ENCODE peak calls at places on chromosomes 3 and 15, in ten cellular contexts. One of them, this sample, is unnamed.

GRCh38 chr3:53780171-53780570 is 66.0 kb downstream of the CHDH start:
- DNase-seq in neural crest cell: no peak
- DNase-seq in endothelial cell: no peak
- DNase-seq in BE2C: no peak
- DNase-seq in cardiac fibroblast: no peak
- DNase-seq in HFF-Myc: no peak
- DNase-seq in transverse colon: no peak
- DNase-seq in HL-60: no peak
- DNase-seq in stomach: no peak
- DNase-seq in glutamatergic neuron: no peak
- DNase-seq in this sample: no peak

GRCh38 chr3:33438871-33439270 is 1.3 kb downstream of the UBP1 start:
- DNase-seq in BE2C: no peak
- DNase-seq in neural crest cell: no peak
- DNase-seq in glutamatergic neuron: no peak
- DNase-seq in transverse colon: no peak
- DNase-seq in HL-60: no peak
- DNase-seq in cardiac fibroblast: peak; percentile 34
- DNase-seq in HFF-Myc: no peak
- DNase-seq in endothelial cell: no peak
- DNase-seq in stomach: no peak
- DNase-seq in this sample: no peak

GRCh38 chr3:195204360-195205166 is 66.4 kb downstream of the XXYLT1 start:
- DNase-seq in cardiac fibroblast: peak; percentile 48
- DNase-seq in neural crest cell: no peak
- DNase-seq in HFF-Myc: no peak
- DNase-seq in transverse colon: no peak
- DNase-seq in glutamatergic neuron: no peak
- DNase-seq in BE2C: peak; percentile 59
- DNase-seq in HL-60: no peak
- DNase-seq in endothelial cell: no peak
- DNase-seq in stomach: peak; percentile 24
- DNase-seq in this sample: peak; percentile 53

GRCh38 chr3:15317164-15317477 is 15.3 kb downstream of the SH3BP5 start:
- DNase-seq in glutamatergic neuron: no peak
- DNase-seq in neural crest cell: no peak
- DNase-seq in stomach: no peak
- DNase-seq in endothelial cell: no peak
- DNase-seq in cardiac fibroblast: peak; percentile 17
- DNase-seq in HFF-Myc: no peak
- DNase-seq in HL-60: no peak
- DNase-seq in BE2C: no peak
- DNase-seq in transverse colon: no peak
- DNase-seq in this sample: no peak

GRCh38 chr15:80579611-80580010 is 115.5 kb upstream of the ABHD17C start:
- DNase-seq in endothelial cell: no peak
- DNase-seq in transverse colon: no peak
- DNase-seq in BE2C: no peak
- DNase-seq in stomach: no peak
- DNase-seq in cardiac fibroblast: no peak
- DNase-seq in HL-60: no peak
- DNase-seq in HFF-Myc: no peak
- DNase-seq in neural crest cell: no peak
- DNase-seq in glutamatergic neuron: no peak
- DNase-seq in this sample: no peak

GRCh38 chr15:29050870-29051269 is 165.1 kb downstream of the APBA2 start:
- DNase-seq in glutamatergic neuron: no peak
- DNase-seq in HFF-Myc: peak; percentile 70
- DNase-seq in transverse colon: no peak
- DNase-seq in cardiac fibroblast: peak; percentile 39
- DNase-seq in BE2C: no peak
- DNase-seq in stomach: no peak
- DNase-seq in endothelial cell: no peak
- DNase-seq in neural crest cell: no peak
- DNase-seq in HL-60: no peak
- DNase-seq in this sample: no peak

GRCh38 chr3:126487151-126487771 is 11.6 kb upstream of the ZXDC start:
- DNase-seq in HL-60: peak; percentile 70
- DNase-seq in endothelial cell: peak; percentile 54
- DNase-seq in neural crest cell: no peak
- DNase-seq in cardiac fibroblast: peak; percentile 31
- DNase-seq in HFF-Myc: no peak
- DNase-seq in transverse colon: no peak
- DNase-seq in glutamatergic neuron: peak; percentile 57
- DNase-seq in BE2C: no peak
- DNase-seq in stomach: no peak
- DNase-seq in this sample: peak; percentile 30

GRCh38 chr15:96360581-96361308 is 30.2 kb downstream of the NR2F2 start:
- DNase-seq in neural crest cell: no peak
- DNase-seq in stomach: peak; percentile 49
- DNase-seq in BE2C: no peak
- DNase-seq in endothelial cell: no peak
- DNase-seq in HL-60: no peak
- DNase-seq in glutamatergic neuron: no peak
- DNase-seq in HFF-Myc: no peak
- DNase-seq in cardiac fibroblast: no peak
- DNase-seq in transverse colon: no peak
- DNase-seq in this sample: peak; percentile 60

GRCh38 chr3:137121704-137122314 is 164.0 kb downstream of the IL20RB start:
- DNase-seq in HFF-Myc: no peak
- DNase-seq in transverse colon: peak; percentile 10
- DNase-seq in BE2C: peak; percentile 44
- DNase-seq in cardiac fibroblast: peak; percentile 63
- DNase-seq in HL-60: peak; percentile 48
- DNase-seq in stomach: no peak
- DNase-seq in glutamatergic neuron: peak; percentile 42
- DNase-seq in endothelial cell: peak; percentile 37
- DNase-seq in neural crest cell: peak; percentile 22
- DNase-seq in this sample: peak; percentile 35

DNA sequence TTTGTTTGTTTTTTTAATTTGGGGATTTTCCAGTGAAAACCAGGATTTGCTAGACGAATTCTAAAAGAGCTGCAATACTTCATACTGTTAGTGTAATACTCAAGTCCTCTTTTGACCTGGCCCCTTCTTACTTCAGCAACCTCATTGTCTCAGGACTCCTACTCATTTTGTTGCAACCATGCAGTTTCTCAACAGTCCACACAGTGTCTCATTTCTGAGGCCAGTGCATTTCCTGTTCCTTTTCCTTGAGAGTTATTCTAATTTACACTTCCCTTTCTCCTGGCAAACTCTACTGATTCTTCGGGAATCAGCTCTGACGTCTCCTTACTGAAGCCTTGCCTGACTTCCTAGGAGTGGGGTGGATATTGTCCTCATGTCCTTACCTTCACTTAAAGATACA is 35.6 kb downstream of the NSUN3 start:
- DNase-seq in glutamatergic neuron: no peak
- DNase-seq in cardiac fibroblast: peak; percentile 79
- DNase-seq in neural crest cell: no peak
- DNase-seq in stomach: no peak
- DNase-seq in transverse colon: no peak
- DNase-seq in HFF-Myc: no peak
- DNase-seq in endothelial cell: peak; percentile 9
- DNase-seq in BE2C: no peak
- DNase-seq in HL-60: peak; percentile 85
- DNase-seq in this sample: no peak
- TF ChIP-seq CTCF in glutamatergic neuron: no peak
- TF ChIP-seq CTCF in cardiac fibroblast: no peak
- TF ChIP-seq CTCF in neural crest cell: no peak
- TF ChIP-seq CTCF in stomach: no peak
- TF ChIP-seq CTCF in transverse colon: no peak
- TF ChIP-seq CTCF in HFF-Myc: no peak
- TF ChIP-seq CTCF in endothelial cell: no peak
- TF ChIP-seq CTCF in BE2C: peak; percentile 9
- TF ChIP-seq CTCF in HL-60: no peak
- TF ChIP-seq CTCF in this sample: no peak

GRCh38 chr3:158846803-158847465 is 45.1 kb downstream of the MFSD1 start:
- DNase-seq in endothelial cell: no peak
- DNase-seq in transverse colon: no peak
- DNase-seq in HL-60: no peak
- DNase-seq in cardiac fibroblast: no peak
- DNase-seq in glutamatergic neuron: no peak
- DNase-seq in HFF-Myc: no peak
- DNase-seq in stomach: no peak
- DNase-seq in neural crest cell: no peak
- DNase-seq in BE2C: no peak
- DNase-seq in this sample: no peak
- TF ChIP-seq CTCF in endothelial cell: no peak
- TF ChIP-seq CTCF in transverse colon: no peak
- TF ChIP-seq CTCF in HL-60: no peak
- TF ChIP-seq CTCF in cardiac fibroblast: no peak
- TF ChIP-seq CTCF in glutamatergic neuron: no peak
- TF ChIP-seq CTCF in HFF-Myc: no peak
- TF ChIP-seq CTCF in stomach: no peak
- TF ChIP-seq CTCF in neural crest cell: no peak
- TF ChIP-seq CTCF in BE2C: no peak
- TF ChIP-seq CTCF in this sample: no peak

DNA sequence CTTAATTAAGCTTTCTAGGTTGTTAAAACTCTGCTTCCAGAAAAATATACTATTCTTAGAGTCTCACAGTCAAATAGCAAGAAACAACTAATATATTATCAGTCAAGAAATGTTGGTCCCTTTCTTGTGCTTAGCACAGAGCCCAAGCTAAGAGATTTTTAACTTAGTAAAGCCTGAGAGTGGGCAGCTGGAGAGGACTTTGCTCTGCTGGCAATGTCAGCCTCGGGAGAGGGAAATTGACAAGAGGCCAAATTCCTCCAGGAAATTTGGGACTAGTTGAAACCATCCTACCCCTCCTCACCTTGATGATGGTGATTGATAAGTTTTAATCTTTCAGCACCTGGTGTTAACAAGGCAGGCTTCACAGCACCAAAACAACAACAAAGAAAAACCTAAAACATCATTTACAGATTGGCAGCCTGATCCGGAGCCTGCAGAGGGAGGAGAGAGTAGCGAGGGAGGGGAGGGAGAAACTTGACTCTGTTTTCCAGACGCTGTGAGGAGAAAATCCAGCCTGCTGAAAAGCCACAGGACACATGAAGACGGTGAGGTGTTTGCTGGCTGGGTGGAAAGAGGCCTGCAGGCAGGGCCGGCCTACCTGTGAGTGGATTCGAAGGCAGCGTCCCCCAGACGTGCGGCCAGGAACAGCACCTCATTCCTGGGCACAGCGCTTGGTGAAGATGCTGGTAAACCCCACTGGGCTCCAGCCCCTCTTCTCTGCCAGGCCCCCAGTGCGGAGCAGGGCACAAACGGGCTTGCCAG is 150.9 kb downstream of the LRRC28 start:
- DNase-seq in HL-60: no peak
- DNase-seq in HFF-Myc: no peak
- DNase-seq in endothelial cell: no peak
- DNase-seq in transverse colon: no peak
- DNase-seq in cardiac fibroblast: no peak
- DNase-seq in neural crest cell: no peak
- DNase-seq in stomach: no peak
- DNase-seq in glutamatergic neuron: no peak
- DNase-seq in BE2C: no peak
- DNase-seq in this sample: no peak
- TF ChIP-seq CTCF in HL-60: no peak
- TF ChIP-seq CTCF in HFF-Myc: no peak
- TF ChIP-seq CTCF in endothelial cell: no peak
- TF ChIP-seq CTCF in transverse colon: no peak
- TF ChIP-seq CTCF in cardiac fibroblast: no peak
- TF ChIP-seq CTCF in neural crest cell: no peak
- TF ChIP-seq CTCF in stomach: no peak
- TF ChIP-seq CTCF in glutamatergic neuron: no peak
- TF ChIP-seq CTCF in BE2C: no peak
- TF ChIP-seq CTCF in this sample: no peak

GRCh38 chr3:100087203-100087602 is 27.1 kb downstream of the FILIP1L start:
- DNase-seq in BE2C: no peak
- DNase-seq in neural crest cell: no peak
- DNase-seq in glutamatergic neuron: no peak
- DNase-seq in transverse colon: no peak
- DNase-seq in cardiac fibroblast: peak; percentile 77
- DNase-seq in endothelial cell: no peak
- DNase-seq in HFF-Myc: no peak
- DNase-seq in stomach: no peak
- DNase-seq in HL-60: no peak
- DNase-seq in this sample: no peak

GRCh38 chr3:100086401-100086800 is 27.9 kb downstream of the FILIP1L start:
- DNase-seq in cardiac fibroblast: no peak
- DNase-seq in HL-60: no peak
- DNase-seq in neural crest cell: no peak
- DNase-seq in HFF-Myc: no peak
- DNase-seq in BE2C: no peak
- DNase-seq in endothelial cell: no peak
- DNase-seq in glutamatergic neuron: no peak
- DNase-seq in transverse colon: no peak
- DNase-seq in stomach: no peak
- DNase-seq in this sample: no peak

GRCh38 chr3:100090669-100091005 is 23.7 kb downstream of the FILIP1L start:
- DNase-seq in glutamatergic neuron: no peak
- DNase-seq in stomach: no peak
- DNase-seq in neural crest cell: no peak
- DNase-seq in transverse colon: no peak
- DNase-seq in HL-60: no peak
- DNase-seq in cardiac fibroblast: no peak
- DNase-seq in endothelial cell: no peak
- DNase-seq in HFF-Myc: no peak
- DNase-seq in BE2C: no peak
- DNase-seq in this sample: no peak

GRCh38 chr3:100088735-100089368 is 25.4 kb downstream of the FILIP1L start:
- DNase-seq in HFF-Myc: no peak
- DNase-seq in BE2C: no peak
- DNase-seq in neural crest cell: no peak
- DNase-seq in glutamatergic neuron: no peak
- DNase-seq in HL-60: no peak
- DNase-seq in stomach: no peak
- DNase-seq in endothelial cell: no peak
- DNase-seq in transverse colon: no peak
- DNase-seq in cardiac fibroblast: peak; percentile 32
- DNase-seq in this sample: no peak

DNA sequence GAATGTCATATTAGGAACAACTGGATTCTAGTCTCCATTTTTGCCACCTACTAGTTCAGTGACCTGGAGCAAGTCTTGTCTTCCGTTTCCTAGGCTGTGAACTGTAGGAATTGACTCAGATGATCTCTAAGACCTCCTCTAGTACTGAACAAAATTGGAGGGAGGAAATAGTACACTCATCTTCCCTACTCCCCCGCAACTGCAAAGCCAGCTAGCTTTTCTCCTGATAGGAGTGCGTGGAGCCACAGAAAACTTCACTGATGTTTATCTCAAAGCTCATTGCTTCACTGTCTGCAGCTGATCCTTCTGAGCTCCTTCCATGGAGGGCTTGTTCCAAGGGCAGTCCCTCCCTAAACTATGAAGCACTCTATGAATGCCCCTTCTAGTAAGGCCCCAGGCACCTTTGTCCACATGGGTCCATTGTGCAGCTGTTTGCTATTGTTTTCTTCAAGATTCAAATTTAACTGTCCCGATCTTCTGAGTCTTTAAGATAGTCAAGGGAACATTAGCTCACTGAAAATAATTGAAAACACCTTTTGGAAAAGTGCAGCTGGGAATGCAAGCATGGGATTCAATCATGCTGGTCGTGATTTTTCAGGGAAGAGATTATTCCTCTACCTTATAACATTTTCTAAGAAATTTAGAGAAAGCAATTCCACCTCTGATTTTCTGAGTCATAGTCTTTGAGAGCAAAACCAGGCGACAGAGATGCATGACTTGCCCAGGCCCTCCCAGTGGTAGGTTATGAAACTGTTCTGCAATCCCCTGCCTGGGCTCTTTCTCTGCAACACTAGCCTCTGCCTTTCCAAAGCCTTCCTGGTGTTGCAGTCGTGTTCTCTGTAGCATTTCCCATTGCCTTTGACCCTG is 24.3 kb downstream of the FILIP1L start:
- DNase-seq in HFF-Myc: peak; percentile 57
- DNase-seq in cardiac fibroblast: peak; percentile 74
- DNase-seq in HL-60: peak; percentile 90
- DNase-seq in endothelial cell: peak; percentile 16
- DNase-seq in transverse colon: no peak
- DNase-seq in BE2C: peak; percentile 49
- DNase-seq in neural crest cell: peak; percentile 15
- DNase-seq in glutamatergic neuron: peak; percentile 19
- DNase-seq in stomach: no peak
- DNase-seq in this sample: no peak
- TF ChIP-seq CTCF in HFF-Myc: peak; percentile 62
- TF ChIP-seq CTCF in cardiac fibroblast: peak; percentile 82
- TF ChIP-seq CTCF in HL-60: peak; percentile 41
- TF ChIP-seq CTCF in endothelial cell: peak; percentile 55
- TF ChIP-seq CTCF in transverse colon: peak; percentile 43
- TF ChIP-seq CTCF in BE2C: peak; percentile 73
- TF ChIP-seq CTCF in neural crest cell: peak; percentile 63
- TF ChIP-seq CTCF in glutamatergic neuron: peak; percentile 47
- TF ChIP-seq CTCF in stomach: peak; percentile 12
- TF ChIP-seq CTCF in this sample: peak; percentile 20

This sample was measured in nephron progenitor cell.